ENCODE peak calls at places on chromosomes 12 and 14, in four cellular contexts. U, I, R and M are unnamed samples.

GRCh38 chr14:65131176-65131765 is 29.0 kb upstream of the MAX start:
- DNase-seq in U (no peak), R (no peak), I (no peak), M (no peak)

GRCh38 chr12:122457627-122458026 is 35.2 kb upstream of the CLIP1 start:
- DNase-seq in R (no peak), U (no peak), I (no peak), M (no peak)

GRCh38 chr12:31594681-31595080 is 3.7 kb upstream of the DENND5B start:
- DNase-seq in R (no peak), I (no peak), U (no peak), M (no peak)

GRCh38 chr12:69739287-69740191 is 879 bp downstream of the RAB3IP start:
- DNase-seq in R (peak), U (no peak), I (peak), M (peak)

GRCh38 chr12:12017798-12018197 is 52.9 kb upstream of the BCL2L14 start:
- DNase-seq in U (no peak), R (no peak), I (no peak), M (no peak)

GRCh38 chr14:94907626-94908261 is 137.8 kb upstream of the GSC start:
- DNase-seq in U (no peak), I (no peak), R (no peak), M (no peak)

GRCh38 chr14:94975366-94975765 is 182.0 kb downstream of the DICER1 start:
- DNase-seq in R (no peak), U (no peak), I (no peak), M (no peak)

GRCh38 chr12:78562358-78563205 is 302.0 kb upstream of the SYT1 start:
- DNase-seq in I (peak), R (no peak), U (no peak), M (peak)

GRCh38 chr12:89709994-89710872 is 1.6 kb upstream of the ATP2B1 start:
- DNase-seq in U (no peak), I (no peak), R (no peak), M (no peak)

GRCh38 chr14:49861581-49861922 is 9.0 kb upstream of the NEMF start:
- DNase-seq in U (no peak), R (no peak), I (no peak), M (peak)

GRCh38 chr14:52299692-52300278 is 14.3 kb upstream of the PTGER2 start:
- DNase-seq in R (no peak), I (peak), U (no peak), M (peak)

GRCh38 chr12:94266796-94267529 is 118.6 kb downstream of the PLXNC1 start:
- DNase-seq in U (no peak), I (no peak), R (no peak), M (no peak)

GRCh38 chr14:90140956-90141316 is 79.1 kb downstream of the KCNK13 start:
- DNase-seq in U (no peak), I (no peak), R (no peak), M (no peak)

GRCh38 chr14:64767215-64767964 is 63.2 kb downstream of the PLEKHG3 start:
- DNase-seq in R (no peak), I (no peak), U (no peak), M (no peak)

GRCh38 chr14:87944987-87945604 is 47.9 kb downstream of the GALC start:
- DNase-seq in U (no peak), R (no peak), I (peak), M (peak)

GRCh38 chr12:51199546-51199945 is 18.3 kb downstream of the POU6F1 start:
- DNase-seq in I (no peak), U (no peak), R (no peak), M (no peak)

GRCh38 chr14:75886661-75887348 is 95.0 kb downstream of the TGFB3 start:
- DNase-seq in I (no peak), R (no peak), U (no peak), M (no peak)

GRCh38 chr14:66395300-66395699 is 90.9 kb upstream of the CCDC196 start:
- DNase-seq in I (no peak), R (no peak), U (no peak), M (no peak)

GRCh38 chr12:7751394-7751793 is 4.2 kb upstream of the CLEC4C start:
- DNase-seq in R (no peak), U (no peak), I (no peak), M (no peak)

GRCh38 chr14:100692859-100693558 is 33.7 kb upstream of the DLK1 start:
- DNase-seq in I (peak), R (no peak), U (peak), M (no peak)

GRCh38 chr12:112327209-112327930 is 54.9 kb downstream of the HECTD4 start:
- DNase-seq in U (no peak), I (no peak), R (no peak), M (no peak)

GRCh38 chr14:101721951-101722661 is 39.4 kb upstream of the PPP2R5C start:
- DNase-seq in U (no peak), I (peak), R (no peak), M (no peak)

GRCh38 chr12:59040651-59041050 is 120.3 kb upstream of the LRIG3 start:
- DNase-seq in I (no peak), R (no peak), U (no peak), M (no peak)

GRCh38 chr12:102503871-102504270 is 23.5 kb upstream of the IGF1 start:
- DNase-seq in I (no peak), U (no peak), R (no peak), M (no peak)

GRCh38 chr14:73787760-73788508 is 63.7 kb upstream of the PTGR2 start:
- DNase-seq in I (no peak), U (no peak), R (no peak), M (no peak)

GRCh38 chr12:107650977-107651376 is 34.6 kb upstream of the PWP1 start:
- DNase-seq in R (no peak), U (no peak), I (no peak), M (no peak)

GRCh38 chr12:107649615-107650014 is 36.0 kb upstream of the PWP1 start:
- DNase-seq in I (no peak), U (no peak), R (no peak), M (no peak)

GRCh38 chr12:107641154-107641553 is 44.4 kb upstream of the PWP1 start:
- DNase-seq in R (no peak), I (no peak), U (no peak), M (no peak)

GRCh38 chr12:107642240-107642639 is 43.4 kb upstream of the PWP1 start:
- DNase-seq in R (no peak), U (no peak), I (no peak), M (no peak)

GRCh38 chr12:107645630-107646333 is 39.8 kb upstream of the PWP1 start:
- DNase-seq in I (no peak), R (no peak), U (no peak), M (peak)
- TF ChIP-seq SUZ12 in I (no peak), R (no peak), U (no peak), M (no peak)

DNA sequence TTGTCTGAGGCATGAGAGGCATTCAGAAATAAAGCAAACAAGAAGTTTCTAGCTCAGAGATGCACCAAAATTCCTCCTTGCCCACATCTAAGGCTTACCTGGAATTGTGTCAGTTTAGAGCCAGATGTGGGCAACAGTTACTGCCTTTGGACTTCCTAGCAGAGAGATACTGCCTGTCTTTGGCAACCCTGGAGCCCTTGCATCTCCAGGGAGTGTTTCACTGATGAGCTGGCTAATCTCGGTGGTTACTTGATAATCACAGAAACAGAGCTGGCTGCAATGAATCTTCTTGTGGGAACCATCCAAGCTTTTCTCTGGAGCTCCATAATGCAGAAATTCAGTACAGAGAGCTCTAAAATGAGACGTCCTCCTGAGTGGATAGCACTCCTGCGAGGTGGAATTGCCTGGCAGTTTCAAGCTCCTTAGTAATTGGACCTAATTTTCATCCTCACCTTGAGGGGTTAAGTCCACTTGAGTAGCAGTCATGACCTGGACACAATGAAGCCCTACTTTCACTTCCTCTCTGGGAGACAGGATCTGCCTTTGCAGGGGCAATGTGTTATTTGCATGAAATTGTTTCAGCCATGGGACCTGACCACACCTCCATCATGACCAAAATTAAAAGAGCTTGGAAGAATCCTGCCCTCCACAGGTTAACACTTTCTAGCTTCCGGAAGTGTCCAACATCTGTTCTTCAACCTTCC is 108.8 kb upstream of the ARHGAP5 start:
- DNase-seq in I (peak), U (no peak), R (peak), M (no peak)
- TF ChIP-seq SP1 in I (no peak), U (no peak), R (no peak), M (no peak)

GRCh38 chr12:118238888-118239287 is 103.0 kb downstream of the PEBP1 start:
- DNase-seq in U (no peak), I (no peak), R (peak), M (no peak)

GRCh38 chr12:118237053-118237665 is 101.2 kb downstream of the PEBP1 start:
- DNase-seq in R (peak), U (no peak), I (no peak), M (no peak)

DNA sequence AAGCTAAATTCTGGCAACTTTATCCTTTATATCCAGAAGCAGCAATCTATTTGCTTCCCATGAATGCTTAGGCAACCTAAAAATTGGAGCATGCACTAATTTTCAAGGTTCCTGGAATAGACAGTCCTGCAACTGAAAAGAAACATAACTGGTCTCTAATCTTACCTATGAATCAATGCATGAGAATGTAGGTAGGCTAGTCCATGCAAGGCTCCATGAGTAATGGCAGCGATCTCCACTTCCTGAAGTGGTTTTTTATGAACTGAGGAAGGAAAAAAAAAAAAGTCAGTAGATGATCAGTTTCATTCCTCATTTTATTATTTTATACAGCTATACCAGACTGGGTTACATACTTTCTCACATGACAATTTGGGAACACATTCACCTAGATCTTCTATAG is 102.0 kb downstream of the PEBP1 start:
- DNase-seq in I (no peak), U (no peak), R (no peak), M (no peak)
- TF ChIP-seq SUZ12 in I (no peak), U (no peak), R (no peak), M (no peak)

GRCh38 chr12:96041181-96041580 is 5.8 kb upstream of the LTA4H start:
- DNase-seq in I (no peak), U (no peak), R (no peak), M (no peak)
- TF ChIP-seq SP1 in I (no peak), U (no peak), R (no peak), M (no peak)

DNA sequence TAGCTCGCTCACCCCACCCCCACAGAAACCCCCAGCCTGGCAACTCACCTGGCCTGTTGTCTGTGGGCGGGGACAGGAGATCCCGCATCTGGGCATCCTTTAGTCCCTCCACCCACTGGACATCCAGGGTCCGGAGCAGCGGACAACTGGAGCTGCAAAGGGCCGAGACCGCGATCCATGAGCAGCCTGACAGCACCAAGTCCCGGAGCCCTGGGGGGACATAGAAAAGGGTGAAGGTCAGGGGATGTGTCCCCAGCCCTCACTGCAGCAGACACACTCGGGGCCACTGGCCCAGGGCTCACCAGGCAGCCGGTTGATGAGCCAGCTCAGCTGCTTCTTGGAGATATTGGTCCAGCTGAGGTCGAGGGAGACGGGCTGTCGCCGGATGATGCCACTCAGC is 40.9 kb downstream of the RNF34 start:
- DNase-seq in U (no peak), R (no peak), I (no peak), M (no peak)
- TF ChIP-seq SUZ12 in U (no peak), R (no peak), I (no peak), M (no peak)

GRCh38 chr12:1606021-1606622 is 11.7 kb upstream of the FBXL14 start:
- DNase-seq in I (peak), R (peak), U (no peak), M (peak)
- TF ChIP-seq SP1 in I (no peak), R (no peak), U (no peak), M (no peak)

GRCh38 chr12:114697741-114698565 is 14.0 kb upstream of the TBX3 start:
- DNase-seq in R (no peak), I (no peak), U (no peak), M (no peak)
- TF ChIP-seq SUZ12 in R (no peak), I (no peak), U (peak), M (no peak)

GRCh38 chr12:62113366-62114011 is 146.7 kb upstream of the USP15 start:
- DNase-seq in U (no peak), R (no peak), I (no peak), M (no peak)
- TF ChIP-seq SP1 in U (no peak), R (no peak), I (no peak), M (no peak)

GRCh38 chr12:96401061-96401871 is 1.0 kb upstream of the CDK17 start:
- DNase-seq in I (peak), U (no peak), R (peak), M (peak)
- TF ChIP-seq SUZ12 in I (no peak), U (no peak), R (no peak), M (no peak)